ENCODE peak calls at places on chromosomes 1 and 21, in eight cellular contexts. One of them, this sample, is unnamed.

GRCh38 chr21:35611752-35612151 is 448.6 kb downstream of the SETD4 start:
- DNase-seq in upper lobe of right lung: no peak
- DNase-seq in kidney epithelial cell: no peak
- DNase-seq in tibial nerve: no peak
- DNase-seq in omental fat pad: no peak
- DNase-seq in HCT116: no peak
- DNase-seq in CD8-positive, alpha-beta T cell: no peak
- DNase-seq in HL-60: no peak
- DNase-seq in this sample: no peak

GRCh38 chr1:15272009-15272781 is 25.2 kb downstream of the FHAD1 start:
- DNase-seq in upper lobe of right lung: peak
- DNase-seq in kidney epithelial cell: peak
- DNase-seq in tibial nerve: peak
- DNase-seq in omental fat pad: no peak
- DNase-seq in HCT116: peak
- DNase-seq in CD8-positive, alpha-beta T cell: no peak
- DNase-seq in HL-60: peak
- DNase-seq in this sample: peak

GRCh38 chr1:1758692-1759455 is 19.4 kb downstream of the NADK start:
- DNase-seq in upper lobe of right lung: peak
- DNase-seq in kidney epithelial cell: no peak
- DNase-seq in tibial nerve: no peak
- DNase-seq in omental fat pad: no peak
- DNase-seq in HCT116: peak
- DNase-seq in CD8-positive, alpha-beta T cell: no peak
- DNase-seq in HL-60: no peak
- DNase-seq in this sample: no peak

GRCh38 chr21:44053567-44053966 is 41.5 kb downstream of the TRAPPC10 start:
- DNase-seq in upper lobe of right lung: no peak
- DNase-seq in kidney epithelial cell: no peak
- DNase-seq in tibial nerve: no peak
- DNase-seq in omental fat pad: no peak
- DNase-seq in HCT116: no peak
- DNase-seq in CD8-positive, alpha-beta T cell: no peak
- DNase-seq in HL-60: no peak
- DNase-seq in this sample: no peak

GRCh38 chr1:237799762-237800474 is 90.8 kb downstream of the ZP4 start:
- DNase-seq in upper lobe of right lung: no peak
- DNase-seq in kidney epithelial cell: peak
- DNase-seq in tibial nerve: no peak
- DNase-seq in omental fat pad: no peak
- DNase-seq in HCT116: no peak
- DNase-seq in CD8-positive, alpha-beta T cell: peak
- DNase-seq in HL-60: peak
- DNase-seq in this sample: no peak

GRCh38 chr1:244705268-244706234 is 52.6 kb downstream of the DESI2 start:
- DNase-seq in upper lobe of right lung: no peak
- DNase-seq in kidney epithelial cell: no peak
- DNase-seq in tibial nerve: no peak
- DNase-seq in omental fat pad: no peak
- DNase-seq in HCT116: no peak
- DNase-seq in CD8-positive, alpha-beta T cell: no peak
- DNase-seq in HL-60: no peak
- DNase-seq in this sample: no peak

GRCh38 chr1:54301494-54301893 is 101.5 kb downstream of the MRPL37 start:
- DNase-seq in upper lobe of right lung: no peak
- DNase-seq in kidney epithelial cell: no peak
- DNase-seq in tibial nerve: no peak
- DNase-seq in omental fat pad: no peak
- DNase-seq in HCT116: no peak
- DNase-seq in CD8-positive, alpha-beta T cell: no peak
- DNase-seq in HL-60: no peak
- DNase-seq in this sample: no peak

GRCh38 chr1:149936992-149937705 is 470 bp upstream of the MTMR11 start:
- DNase-seq in upper lobe of right lung: no peak
- DNase-seq in kidney epithelial cell: peak
- DNase-seq in tibial nerve: no peak
- DNase-seq in omental fat pad: no peak
- DNase-seq in HCT116: peak
- DNase-seq in CD8-positive, alpha-beta T cell: no peak
- DNase-seq in HL-60: no peak
- DNase-seq in this sample: no peak

GRCh38 chr1:45356186-45356585 is 15.9 kb upstream of the MUTYH start:
- DNase-seq in upper lobe of right lung: no peak
- DNase-seq in kidney epithelial cell: no peak
- DNase-seq in tibial nerve: no peak
- DNase-seq in omental fat pad: no peak
- DNase-seq in HCT116: no peak
- DNase-seq in CD8-positive, alpha-beta T cell: no peak
- DNase-seq in HL-60: no peak
- DNase-seq in this sample: no peak

GRCh38 chr1:154878371-154879355 is 8.6 kb upstream of the KCNN3 start:
- DNase-seq in upper lobe of right lung: peak
- DNase-seq in kidney epithelial cell: peak
- DNase-seq in tibial nerve: peak
- DNase-seq in omental fat pad: peak
- DNase-seq in HCT116: peak
- DNase-seq in CD8-positive, alpha-beta T cell: peak
- DNase-seq in HL-60: peak
- DNase-seq in this sample: peak

GRCh38 chr1:58649555-58649954 is 50.3 kb downstream of the MYSM1 start:
- DNase-seq in upper lobe of right lung: no peak
- DNase-seq in kidney epithelial cell: no peak
- DNase-seq in tibial nerve: no peak
- DNase-seq in omental fat pad: no peak
- DNase-seq in HCT116: no peak
- DNase-seq in CD8-positive, alpha-beta T cell: no peak
- DNase-seq in HL-60: peak
- DNase-seq in this sample: no peak

GRCh38 chr21:45506836-45507522 is 35.3 kb downstream of the SLC19A1 start:
- DNase-seq in upper lobe of right lung: peak
- DNase-seq in kidney epithelial cell: no peak
- DNase-seq in tibial nerve: no peak
- DNase-seq in omental fat pad: no peak
- DNase-seq in HCT116: no peak
- DNase-seq in CD8-positive, alpha-beta T cell: no peak
- DNase-seq in HL-60: no peak
- DNase-seq in this sample: no peak

DNA sequence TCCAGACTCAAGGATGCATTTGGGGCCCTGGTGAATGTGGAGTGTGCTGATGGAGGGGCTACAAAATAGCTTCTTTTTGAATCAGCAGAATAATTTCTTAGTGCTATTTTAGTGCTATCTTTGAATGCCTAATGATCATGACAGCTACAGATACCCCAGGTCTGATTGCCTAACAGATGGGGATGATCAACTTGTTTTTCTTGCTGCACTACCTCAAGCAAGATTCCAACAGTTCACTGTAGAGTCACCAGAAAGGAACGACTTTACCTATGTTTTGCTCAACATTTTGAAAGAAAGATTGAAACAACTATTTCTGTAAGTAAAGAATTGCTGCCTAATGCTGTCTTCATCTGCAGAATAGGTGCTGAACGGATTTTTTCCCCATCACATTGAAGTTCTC is 42.6 kb upstream of the VAV3 start:
- DNase-seq in upper lobe of right lung: no peak
- DNase-seq in kidney epithelial cell: no peak
- DNase-seq in tibial nerve: no peak
- DNase-seq in omental fat pad: no peak
- DNase-seq in HCT116: no peak
- DNase-seq in CD8-positive, alpha-beta T cell: no peak
- DNase-seq in HL-60: no peak
- DNase-seq in this sample: no peak
- TF ChIP-seq CTCF in upper lobe of right lung: no peak
- TF ChIP-seq CTCF in kidney epithelial cell: no peak
- TF ChIP-seq CTCF in tibial nerve: no peak
- TF ChIP-seq CTCF in omental fat pad: no peak
- TF ChIP-seq CTCF in HCT116: no peak
- TF ChIP-seq CTCF in CD8-positive, alpha-beta T cell: no peak
- TF ChIP-seq CTCF in HL-60: no peak
- TF ChIP-seq CTCF in this sample: no peak

GRCh38 chr1:204322329-204322868 is 37.3 kb downstream of the PLEKHA6 start:
- DNase-seq in upper lobe of right lung: no peak
- DNase-seq in kidney epithelial cell: no peak
- DNase-seq in tibial nerve: no peak
- DNase-seq in omental fat pad: no peak
- DNase-seq in HCT116: no peak
- DNase-seq in CD8-positive, alpha-beta T cell: no peak
- DNase-seq in HL-60: no peak
- DNase-seq in this sample: no peak

GRCh38 chr1:204321051-204321450 is 38.7 kb downstream of the PLEKHA6 start:
- DNase-seq in upper lobe of right lung: no peak
- DNase-seq in kidney epithelial cell: no peak
- DNase-seq in tibial nerve: no peak
- DNase-seq in omental fat pad: no peak
- DNase-seq in HCT116: no peak
- DNase-seq in CD8-positive, alpha-beta T cell: no peak
- DNase-seq in HL-60: no peak
- DNase-seq in this sample: no peak

GRCh38 chr1:204325944-204326343 is 33.8 kb downstream of the PLEKHA6 start:
- DNase-seq in upper lobe of right lung: no peak
- DNase-seq in kidney epithelial cell: no peak
- DNase-seq in tibial nerve: no peak
- DNase-seq in omental fat pad: no peak
- DNase-seq in HCT116: no peak
- DNase-seq in CD8-positive, alpha-beta T cell: no peak
- DNase-seq in HL-60: no peak
- DNase-seq in this sample: no peak

GRCh38 chr1:204321665-204322064 is 38.1 kb downstream of the PLEKHA6 start:
- DNase-seq in upper lobe of right lung: no peak
- DNase-seq in kidney epithelial cell: no peak
- DNase-seq in tibial nerve: no peak
- DNase-seq in omental fat pad: no peak
- DNase-seq in HCT116: no peak
- DNase-seq in CD8-positive, alpha-beta T cell: no peak
- DNase-seq in HL-60: no peak
- DNase-seq in this sample: no peak

DNA sequence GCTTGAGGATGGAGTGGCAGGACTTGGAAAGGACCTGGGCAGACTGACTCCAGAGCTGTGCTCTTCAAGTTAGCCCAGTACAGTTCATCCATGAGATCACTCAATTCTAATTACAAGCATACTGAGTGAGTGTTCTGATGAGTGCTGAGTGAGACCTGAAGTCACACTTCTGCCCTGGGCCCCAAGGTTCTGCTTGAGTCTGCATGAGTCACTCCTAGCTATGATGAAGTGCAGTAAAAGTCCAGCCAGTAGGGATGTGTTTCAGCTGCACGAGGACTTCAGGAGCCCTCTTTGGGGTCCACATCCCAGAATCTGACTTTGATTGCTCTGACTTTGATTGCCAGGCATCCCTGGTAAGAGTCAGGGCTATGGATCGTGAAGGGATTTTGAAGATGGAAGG is 35.8 kb downstream of the PLEKHA6 start:
- DNase-seq in upper lobe of right lung: no peak
- DNase-seq in kidney epithelial cell: peak
- DNase-seq in tibial nerve: no peak
- DNase-seq in omental fat pad: no peak
- DNase-seq in HCT116: no peak
- DNase-seq in CD8-positive, alpha-beta T cell: no peak
- DNase-seq in HL-60: no peak
- DNase-seq in this sample: no peak
- TF ChIP-seq CTCF in upper lobe of right lung: no peak
- TF ChIP-seq CTCF in kidney epithelial cell: no peak
- TF ChIP-seq CTCF in tibial nerve: no peak
- TF ChIP-seq CTCF in omental fat pad: no peak
- TF ChIP-seq CTCF in HCT116: no peak
- TF ChIP-seq CTCF in CD8-positive, alpha-beta T cell: no peak
- TF ChIP-seq CTCF in HL-60: no peak
- TF ChIP-seq CTCF in this sample: no peak

GRCh38 chr1:187413770-187414169 is 585.0 kb downstream of the PLA2G4A start:
- DNase-seq in upper lobe of right lung: no peak
- DNase-seq in kidney epithelial cell: no peak
- DNase-seq in tibial nerve: no peak
- DNase-seq in omental fat pad: no peak
- DNase-seq in HCT116: peak
- DNase-seq in CD8-positive, alpha-beta T cell: no peak
- DNase-seq in HL-60: no peak
- DNase-seq in this sample: no peak
- TF ChIP-seq CTCF in upper lobe of right lung: no peak
- TF ChIP-seq CTCF in kidney epithelial cell: no peak
- TF ChIP-seq CTCF in tibial nerve: peak
- TF ChIP-seq CTCF in omental fat pad: no peak
- TF ChIP-seq CTCF in HCT116: peak
- TF ChIP-seq CTCF in CD8-positive, alpha-beta T cell: no peak
- TF ChIP-seq CTCF in HL-60: no peak
- TF ChIP-seq CTCF in this sample: peak

DNA sequence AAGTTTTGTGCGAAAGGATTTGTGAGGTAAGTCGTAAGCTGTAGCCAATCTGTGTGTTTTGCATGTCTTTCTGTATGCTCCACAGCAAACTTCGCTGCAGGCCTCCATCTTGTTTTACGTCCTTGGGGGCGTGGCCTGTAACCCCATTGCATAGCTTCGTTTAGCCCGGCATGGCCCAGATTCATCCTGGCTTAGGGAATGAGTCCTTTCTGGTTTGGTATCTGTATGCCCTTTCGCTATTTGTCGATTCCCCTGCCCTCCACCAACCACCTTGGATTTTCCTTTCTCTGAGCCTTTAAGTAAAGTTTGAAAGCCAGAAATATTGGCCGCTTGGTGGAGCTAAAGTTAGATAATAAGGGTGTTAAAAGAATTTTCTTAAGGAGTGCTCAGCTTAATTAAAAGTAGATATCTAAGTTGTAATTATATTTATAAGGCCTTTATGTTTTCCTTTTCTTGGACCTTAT is 1.1 kb downstream of the THEM4 start:
- DNase-seq in upper lobe of right lung: no peak
- DNase-seq in kidney epithelial cell: no peak
- DNase-seq in tibial nerve: no peak
- DNase-seq in omental fat pad: no peak
- DNase-seq in HCT116: peak
- DNase-seq in CD8-positive, alpha-beta T cell: no peak
- DNase-seq in HL-60: no peak
- DNase-seq in this sample: no peak
- TF ChIP-seq CTCF in upper lobe of right lung: peak
- TF ChIP-seq CTCF in kidney epithelial cell: no peak
- TF ChIP-seq CTCF in tibial nerve: peak
- TF ChIP-seq CTCF in omental fat pad: no peak
- TF ChIP-seq CTCF in HCT116: peak
- TF ChIP-seq CTCF in CD8-positive, alpha-beta T cell: no peak
- TF ChIP-seq CTCF in HL-60: peak
- TF ChIP-seq CTCF in this sample: peak

DNA sequence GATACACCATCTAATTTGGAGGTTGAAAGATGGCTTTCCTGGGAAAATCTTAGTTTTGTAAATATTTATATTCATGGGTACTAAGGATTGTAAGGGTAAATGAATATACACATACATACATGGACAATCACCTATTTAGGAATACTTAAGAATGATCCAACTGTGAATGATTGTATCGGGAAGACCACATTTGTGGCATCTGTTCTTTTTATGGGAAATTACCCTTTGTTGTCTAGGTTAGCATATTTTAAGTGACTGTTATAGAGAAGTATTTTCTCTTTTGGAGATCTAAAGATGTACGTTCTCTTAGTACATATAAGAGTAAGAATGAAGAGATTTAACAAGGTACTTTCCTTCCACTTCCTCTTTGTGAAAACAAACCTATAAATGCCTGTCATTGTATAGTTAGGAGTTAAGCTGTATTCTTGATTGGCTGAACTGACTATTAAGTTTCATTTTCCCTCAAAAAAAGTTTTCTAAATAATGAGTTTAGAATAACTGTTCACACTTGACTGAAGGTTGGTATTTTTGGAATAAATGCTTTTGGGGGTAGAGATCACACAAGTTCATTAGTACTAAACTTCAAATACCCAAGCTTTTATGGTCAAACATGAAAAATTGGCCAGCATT is 26.7 kb downstream of the SNX7 start:
- DNase-seq in upper lobe of right lung: no peak
- DNase-seq in kidney epithelial cell: no peak
- DNase-seq in tibial nerve: no peak
- DNase-seq in omental fat pad: no peak
- DNase-seq in HCT116: no peak
- DNase-seq in CD8-positive, alpha-beta T cell: no peak
- DNase-seq in HL-60: no peak
- DNase-seq in this sample: no peak
- TF ChIP-seq CTCF in upper lobe of right lung: no peak
- TF ChIP-seq CTCF in kidney epithelial cell: no peak
- TF ChIP-seq CTCF in tibial nerve: no peak
- TF ChIP-seq CTCF in omental fat pad: no peak
- TF ChIP-seq CTCF in HCT116: no peak
- TF ChIP-seq CTCF in CD8-positive, alpha-beta T cell: no peak
- TF ChIP-seq CTCF in HL-60: no peak
- TF ChIP-seq CTCF in this sample: no peak

This sample was measured in osteocyte.